ENCODE peak calls at places on chromosomes 12 and 14, in six cellular contexts. D, P, E, Y, N and B are unnamed samples.

GRCh38 chr12:80441921-80442320 is 2.1 kb upstream of the PTPRQ start:
- DNase-seq in Y (no peak), N (no peak), P (no peak), E (peak; percentile 2), D (no peak), B (no peak)

GRCh38 chr14:32472512-32473472 is 143.7 kb downstream of the AKAP6 start:
- DNase-seq in D (no peak), Y (no peak), P (no peak), N (no peak), E (no peak), B (no peak)

GRCh38 chr14:81710232-81710845 is 176.7 kb upstream of the SEL1L start:
- DNase-seq in N (no peak), D (no peak), E (peak; percentile 13), P (no peak), Y (no peak), B (no peak)

GRCh38 chr14:94102768-94103482 is 7.6 kb upstream of the IFI27 start:
- DNase-seq in N (no peak), P (peak; percentile 47), D (no peak), Y (no peak), E (no peak), B (no peak)

GRCh38 chr12:52870361-52871290 is 21.8 kb upstream of the KRT78 start:
- DNase-seq in D (peak; percentile 71), E (peak; percentile 69), N (peak; percentile 87), P (peak; percentile 81), Y (peak; percentile 43), B (peak; percentile 59)

GRCh38 chr14:104246401-104247335 is 108.3 kb downstream of the KIF26A start:
- DNase-seq in E (no peak), D (no peak), N (peak; percentile 61), Y (no peak), P (peak; percentile 23), B (peak; percentile 4)

GRCh38 chr12:64171715-64172114 is 50.4 kb downstream of the KICS2 start:
- DNase-seq in D (no peak), E (peak; percentile 90), N (no peak), Y (no peak), P (no peak), B (no peak)

GRCh38 chr14:92785601-92786426 is 8.3 kb upstream of the GOLGA5 start:
- DNase-seq in P (peak; percentile 55), E (peak; percentile 56), Y (no peak), N (no peak), D (no peak), B (no peak)

GRCh38 chr12:98725481-98726247 is 80.6 kb downstream of the APAF1 start:
- DNase-seq in D (no peak), E (peak; percentile 77), P (no peak), N (no peak), Y (no peak), B (no peak)

GRCh38 chr12:74689929-74690328 is 152.3 kb downstream of the ATXN7L3B start:
- DNase-seq in P (no peak), D (no peak), N (no peak), Y (no peak), E (no peak), B (no peak)

GRCh38 chr12:44812062-44812461 is 64.1 kb downstream of the NELL2 start:
- DNase-seq in E (no peak), D (peak; percentile 33), P (no peak), N (no peak), Y (no peak), B (no peak)

GRCh38 chr12:67431436-67432049 is 162.4 kb downstream of the CAND1 start:
- DNase-seq in N (no peak), D (no peak), Y (no peak), E (no peak), P (no peak), B (no peak)